ENCODE peak calls at places on chromosome 16, in five cellular contexts. H is testis, A is spleen, X is stomach, F is heart left ventricle. G is an unnamed sample.
A peak's percentile ranks its signal among the peaks of the same experiment; 100 is the strongest.

GRCh38 chr16:63975669-63976068 is 1146.2 kb downstream of the CDH11 start:
- DNase-seq in H (no peak), A (no peak), X (no peak), F (no peak), G (no peak)

GRCh38 chr16:88196471-88197400 is 186.0 kb upstream of the ZNF469 start:
- DNase-seq in H (no peak), A (peak; percentile 52), X (no peak), F (no peak), G (no peak)

GRCh38 chr16:27691717-27692116 is 141.8 kb downstream of the KATNIP start:
- DNase-seq in H (no peak), A (no peak), X (no peak), F (no peak), G (no peak)

GRCh38 chr16:55542459-55543082 is 23.9 kb upstream of the CAPNS2 start:
- DNase-seq in H (no peak), A (no peak), X (no peak), F (no peak), G (no peak)

GRCh38 chr16:20911361-20911760 is 10.8 kb downstream of the LYRM1 start:
- DNase-seq in H (no peak), A (no peak), X (no peak), F (no peak), G (no peak)

GRCh38 chr16:50315346-50315997 is 49.1 kb downstream of the ADCY7 start:
- DNase-seq in H (no peak), A (peak; percentile 51), X (no peak), F (no peak), G (peak; percentile 16)

GRCh38 chr16:10314811-10315210 is 71.0 kb upstream of the ATF7IP2 start:
- DNase-seq in H (no peak), A (no peak), X (no peak), F (no peak), G (no peak)

GRCh38 chr16:24430937-24431760 is 108.2 kb upstream of the RBBP6 start:
- DNase-seq in H (no peak), A (no peak), X (no peak), F (no peak), G (no peak)

GRCh38 chr16:22004321-22004720 is 3.4 kb upstream of the PDZD9 start:
- DNase-seq in H (no peak), A (no peak), X (no peak), F (no peak), G (no peak)

GRCh38 chr16:68031951-68032350 is 8.9 kb downstream of the DUS2 start:
- DNase-seq in H (no peak), A (peak; percentile 37), X (no peak), F (no peak), G (no peak)

DNA sequence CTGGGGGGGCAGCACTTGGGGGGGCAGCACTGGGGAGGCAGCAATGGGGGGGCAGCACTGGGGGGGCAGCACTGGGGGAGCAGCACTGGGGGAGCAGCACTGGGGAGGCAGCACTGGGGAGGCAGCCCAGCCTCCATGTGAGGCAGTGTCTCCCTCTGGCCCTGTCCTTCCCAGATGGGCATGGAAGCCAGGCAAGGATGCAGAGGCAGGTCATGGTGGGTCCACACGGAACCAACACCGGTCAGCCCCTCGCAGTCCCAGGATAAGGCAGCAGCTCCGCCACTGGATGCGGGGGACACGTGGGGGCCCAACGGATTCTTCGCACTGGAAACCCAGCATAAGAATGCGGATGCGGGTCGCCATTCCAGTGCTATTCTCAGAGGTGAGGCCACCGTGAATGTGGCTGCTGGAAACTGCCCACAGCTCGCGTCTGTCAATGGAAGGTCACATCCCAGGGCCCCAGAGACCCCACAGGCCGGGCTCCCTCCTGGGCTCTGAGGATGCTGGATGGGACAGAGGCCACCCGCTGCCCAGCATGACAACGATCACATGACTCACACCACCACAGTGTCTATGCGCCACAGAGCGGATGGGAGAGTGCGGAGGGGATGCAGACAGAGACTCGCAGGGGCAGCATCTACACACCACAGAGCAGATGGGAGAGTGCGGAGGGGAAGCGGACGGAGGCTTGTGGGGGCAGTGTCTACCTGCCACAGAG is 59.0 kb downstream of the LMF1 start:
- DNase-seq in H (no peak), A (no peak), X (no peak), F (no peak), G (no peak)
- TF ChIP-seq CTCF in H (no peak), A (no peak), X (no peak), F (no peak), G (no peak)

GRCh38 chr16:53771655-53772497 is 67.9 kb downstream of the FTO start:
- DNase-seq in H (no peak), A (no peak), X (no peak), F (no peak), G (no peak)

GRCh38 chr16:53773881-53774280 is 69.9 kb downstream of the FTO start:
- DNase-seq in H (no peak), A (no peak), X (no peak), F (no peak), G (no peak)

GRCh38 chr16:53775821-53776431 is 72.0 kb downstream of the FTO start:
- DNase-seq in H (no peak), A (no peak), X (peak; percentile 60), F (peak; percentile 41), G (peak; percentile 47)

GRCh38 chr16:53773150-53773846 is 69.3 kb downstream of the FTO start:
- DNase-seq in H (peak; percentile 40), A (no peak), X (peak; percentile 29), F (peak; percentile 35), G (peak; percentile 24)

DNA sequence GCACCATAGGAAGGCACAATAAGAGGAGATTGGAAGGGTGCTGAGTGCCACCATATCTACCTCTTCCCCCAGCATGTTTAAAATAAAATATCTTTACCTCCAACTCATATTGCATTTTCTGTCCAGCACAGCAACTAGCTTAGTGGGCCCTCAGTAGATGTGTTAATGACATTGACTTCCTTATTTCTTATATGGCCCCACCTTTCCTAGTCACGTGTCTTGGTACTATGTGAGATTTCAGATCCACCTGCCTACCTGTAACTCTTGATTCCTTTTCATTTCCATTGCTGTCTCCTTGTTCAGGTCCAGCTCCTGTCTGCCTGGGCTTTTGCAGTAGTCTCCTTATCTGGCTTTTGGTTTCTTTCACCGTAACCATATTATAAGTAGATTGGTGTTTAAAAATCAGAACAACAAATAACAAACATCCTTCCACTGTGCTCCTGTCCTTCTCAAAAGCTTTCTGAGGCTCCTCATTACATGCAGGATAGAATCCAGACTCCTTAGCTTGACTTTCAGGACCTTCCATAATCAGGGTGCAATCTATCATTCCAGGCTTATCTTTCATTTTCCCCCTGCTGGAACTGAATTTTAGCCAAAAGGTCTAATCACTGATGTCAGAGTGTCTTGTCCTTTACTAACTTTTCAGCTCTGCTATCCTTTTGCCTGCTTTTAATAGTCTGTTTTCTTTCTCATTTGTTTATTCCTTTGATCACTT is 71.3 kb downstream of the FTO start:
- DNase-seq in H (no peak), A (no peak), X (no peak), F (no peak), G (no peak)
- H3K4me1 ChIP-seq in H (peaks cover 10% of the 10 kb centered on the region), A (peaks cover 33% of the 10 kb centered on the region), X (peaks cover 81% of the 10 kb centered on the region), F (peaks cover 23% of the 10 kb centered on the region), G (no peaks in the 10 kb centered on the region)

GRCh38 chr16:58709338-58709737 is 24.8 kb upstream of the SLC38A7 start:
- DNase-seq in H (no peak), A (no peak), X (no peak), F (no peak), G (no peak)
- TF ChIP-seq POLR2A in H (no peak), A (no peak), X (no peak), F (no peak), G (no peak)

DNA sequence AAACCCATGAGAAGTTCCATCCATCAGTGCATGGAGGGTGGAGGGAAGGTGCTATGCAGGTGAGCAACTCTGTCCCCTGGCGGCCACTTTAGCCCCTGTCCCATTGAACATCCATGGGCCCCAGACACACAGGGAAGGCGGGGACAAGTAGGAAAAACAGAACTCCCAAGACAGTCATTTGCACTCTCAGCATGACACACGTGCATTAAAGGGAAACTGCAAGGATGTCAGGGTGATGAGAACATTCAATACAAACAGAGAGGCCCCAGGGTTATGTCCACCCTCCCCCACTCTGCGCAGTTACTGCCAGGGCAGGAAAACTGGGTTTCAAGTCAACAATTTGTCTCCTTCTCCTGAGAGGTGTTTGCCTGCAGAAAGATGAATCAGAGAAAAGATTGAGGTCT is 44.0 kb upstream of the AKTIP start:
- DNase-seq in H (no peak), A (no peak), X (no peak), F (no peak), G (no peak)
- TF ChIP-seq CTCF in H (no peak), A (no peak), X (no peak), F (peak; percentile 25), G (no peak)

DNA sequence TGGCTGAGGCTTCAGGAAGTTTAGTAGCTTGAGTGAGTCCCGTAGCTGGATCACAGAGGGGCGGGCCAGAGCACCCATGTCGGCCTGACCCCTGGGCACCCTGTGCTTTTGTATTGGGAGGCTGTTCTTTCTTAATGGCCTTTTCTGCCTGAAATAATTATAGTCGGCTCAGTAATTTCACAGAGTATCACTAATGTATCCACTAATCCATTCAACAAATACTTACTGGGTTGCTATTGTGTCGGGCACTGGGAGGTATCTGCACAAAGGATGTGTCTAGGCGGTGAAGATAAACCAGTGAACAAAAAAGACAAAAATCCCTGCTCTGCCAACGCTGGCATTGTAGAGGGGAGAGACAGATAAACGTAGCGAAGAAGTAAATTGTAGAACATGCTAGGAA is 318.6 kb downstream of the FOXL1 start:
- DNase-seq in H (no peak), A (peak; percentile 36), X (no peak), F (no peak), G (no peak)
- H3K4me1 ChIP-seq in H (no peaks in the 10 kb centered on the region), A (no peaks in the 10 kb centered on the region), X (no peaks in the 10 kb centered on the region), F (no peaks in the 10 kb centered on the region), G (no peaks in the 10 kb centered on the region)

G was measured in uterus.